ENCODE peak calls at places on chromosomes 2 and 18, in five cellular contexts. M is activated naive CD4-positive, alpha-beta T cell treated with Interleukin-2 at 50 U/mL for 16 hours; J is HT-29; D is KG1; N is immature natural killer cell. W is an unnamed sample.

GRCh38 chr2:186995092-186995491 is 146.1 kb upstream of the ZSWIM2 start:
- DNase-seq in J (no peak), M (no peak), D (no peak), N (no peak), W (no peak)

GRCh38 chr2:240956935-240957655 is 41.3 kb upstream of the SNED1 start:
- DNase-seq in M (no peak), J (no peak), D (no peak), N (no peak), W (peak)

GRCh38 chr18:3753116-3753515 is 303.1 kb downstream of the TGIF1 start:
- DNase-seq in N (no peak), M (no peak), D (no peak), J (no peak), W (no peak)

GRCh38 chr2:135490381-135490780 is 40.6 kb downstream of the ZRANB3 start:
- DNase-seq in M (no peak), N (no peak), J (no peak), D (no peak), W (no peak)

GRCh38 chr2:134087371-134087921 is 166.4 kb upstream of the MGAT5 start:
- DNase-seq in M (no peak), N (no peak), D (no peak), J (peak), W (peak)

GRCh38 chr2:185583058-185583816 is 155.4 kb upstream of the FSIP2 start:
- DNase-seq in J (peak), D (no peak), N (no peak), M (no peak), W (peak)

GRCh38 chr2:177030391-177031000 is 182.1 kb upstream of the HNRNPA3 start:
- DNase-seq in M (no peak), J (no peak), D (no peak), N (no peak), W (peak)

GRCh38 chr18:77114564-77115391 is 17.8 kb downstream of the MBP start:
- DNase-seq in N (peak), D (peak), J (peak), M (peak), W (peak)

GRCh38 chr2:156476516-156477206 is 40.5 kb downstream of the GPD2 start:
- DNase-seq in J (no peak), N (no peak), M (no peak), D (no peak), W (no peak)

GRCh38 chr2:232951181-232951580 is 61.9 kb downstream of the NGEF start:
- DNase-seq in J (no peak), D (no peak), N (no peak), M (no peak), W (no peak)

GRCh38 chr2:226892729-226893128 is 56.9 kb downstream of the RHBDD1 start:
- DNase-seq in N (no peak), D (no peak), J (no peak), M (no peak), W (no peak)

W was measured in islet precursor cell.